ENCODE peak calls at places on chromosomes 7 and 10, in seven cellular contexts. One of them, this sample, is unnamed.

GRCh38 chr7:5695037-5695708 is 86.3 kb downstream of the RNF216 start:
- DNase-seq in stomach: no peak
- DNase-seq in SK-N-SH: no peak
- DNase-seq in transverse colon: peak; percentile 53
- DNase-seq in HL-60: peak; percentile 81
- DNase-seq in SK-N-MC: no peak
- DNase-seq in H1: no peak
- DNase-seq in this sample: no peak

GRCh38 chr10:112327678-112328077 is 44.5 kb downstream of the TECTB start:
- DNase-seq in SK-N-SH: no peak
- DNase-seq in stomach: no peak
- DNase-seq in transverse colon: no peak
- DNase-seq in SK-N-MC: no peak
- DNase-seq in H1: no peak
- DNase-seq in HL-60: no peak
- DNase-seq in this sample: no peak

GRCh38 chr10:47397256-47397655 is 13.2 kb upstream of the ZNF488 start:
- DNase-seq in HL-60: no peak
- DNase-seq in SK-N-SH: no peak
- DNase-seq in transverse colon: no peak
- DNase-seq in SK-N-MC: no peak
- DNase-seq in stomach: no peak
- DNase-seq in H1: no peak
- DNase-seq in this sample: no peak

GRCh38 chr7:128929201-128929808 is 8.4 kb upstream of the IRF5 start:
- DNase-seq in SK-N-MC: no peak
- DNase-seq in H1: no peak
- DNase-seq in stomach: no peak
- DNase-seq in SK-N-SH: no peak
- DNase-seq in transverse colon: no peak
- DNase-seq in HL-60: no peak
- DNase-seq in this sample: no peak

GRCh38 chr10:99656199-99657064 is 2.9 kb upstream of the ENTPD7 start:
- DNase-seq in SK-N-MC: no peak
- DNase-seq in H1: no peak
- DNase-seq in HL-60: peak; percentile 67
- DNase-seq in stomach: no peak
- DNase-seq in transverse colon: no peak
- DNase-seq in SK-N-SH: no peak
- DNase-seq in this sample: no peak

GRCh38 chr7:136677456-136678365 is 190.7 kb upstream of the CHRM2 start:
- DNase-seq in stomach: no peak
- DNase-seq in HL-60: peak; percentile 26
- DNase-seq in transverse colon: no peak
- DNase-seq in H1: no peak
- DNase-seq in SK-N-MC: peak; percentile 95
- DNase-seq in SK-N-SH: no peak
- DNase-seq in this sample: no peak

GRCh38 chr10:74593470-74593869 is 232.9 kb upstream of the KAT6B start:
- DNase-seq in transverse colon: no peak
- DNase-seq in stomach: no peak
- DNase-seq in SK-N-MC: no peak
- DNase-seq in HL-60: no peak
- DNase-seq in H1: no peak
- DNase-seq in SK-N-SH: no peak
- DNase-seq in this sample: no peak

GRCh38 chr7:17963281-17963680 is 23.0 kb upstream of the SNX13 start:
- DNase-seq in SK-N-SH: no peak
- DNase-seq in stomach: no peak
- DNase-seq in HL-60: no peak
- DNase-seq in transverse colon: no peak
- DNase-seq in SK-N-MC: no peak
- DNase-seq in H1: no peak
- DNase-seq in this sample: no peak

GRCh38 chr7:84364708-84365107 is 170.1 kb upstream of the SEMA3A start:
- DNase-seq in HL-60: no peak
- DNase-seq in stomach: no peak
- DNase-seq in H1: no peak
- DNase-seq in SK-N-MC: no peak
- DNase-seq in transverse colon: no peak
- DNase-seq in SK-N-SH: no peak
- DNase-seq in this sample: no peak

GRCh38 chr7:96837583-96837982 is 127.9 kb upstream of the SEM1 start:
- DNase-seq in SK-N-MC: no peak
- DNase-seq in transverse colon: no peak
- DNase-seq in HL-60: peak; percentile 26
- DNase-seq in stomach: no peak
- DNase-seq in H1: no peak
- DNase-seq in SK-N-SH: no peak
- DNase-seq in this sample: no peak

GRCh38 chr7:97731736-97732370 is at the start of gene TAC1:
- DNase-seq in SK-N-SH: peak; percentile 38
- DNase-seq in HL-60: no peak
- DNase-seq in SK-N-MC: no peak
- DNase-seq in transverse colon: no peak
- DNase-seq in H1: peak; percentile 76
- DNase-seq in stomach: no peak
- DNase-seq in this sample: no peak

GRCh38 chr10:89163265-89163995 is 43.7 kb downstream of the CH25H start:
- DNase-seq in H1: no peak
- DNase-seq in SK-N-SH: no peak
- DNase-seq in HL-60: peak; percentile 71
- DNase-seq in transverse colon: peak; percentile 41
- DNase-seq in SK-N-MC: no peak
- DNase-seq in stomach: peak; percentile 27
- DNase-seq in this sample: peak; percentile 22

GRCh38 chr7:20862554-20862953 is 75.9 kb upstream of the SP8 start:
- DNase-seq in H1: no peak
- DNase-seq in SK-N-MC: no peak
- DNase-seq in stomach: no peak
- DNase-seq in transverse colon: no peak
- DNase-seq in SK-N-SH: no peak
- DNase-seq in HL-60: no peak
- DNase-seq in this sample: no peak

GRCh38 chr7:106420741-106421140 is 136.0 kb upstream of the NAMPT start:
- DNase-seq in HL-60: peak; percentile 56
- DNase-seq in stomach: no peak
- DNase-seq in SK-N-SH: no peak
- DNase-seq in H1: no peak
- DNase-seq in SK-N-MC: no peak
- DNase-seq in transverse colon: no peak
- DNase-seq in this sample: no peak

GRCh38 chr7:44533301-44534055 is 7.7 kb downstream of the NPC1L1 start:
- DNase-seq in SK-N-SH: peak; percentile 34
- DNase-seq in H1: no peak
- DNase-seq in stomach: peak; percentile 20
- DNase-seq in SK-N-MC: no peak
- DNase-seq in transverse colon: no peak
- DNase-seq in HL-60: no peak
- DNase-seq in this sample: no peak

GRCh38 chr10:79136227-79137005 is 67.7 kb downstream of the ZMIZ1 start:
- DNase-seq in H1: no peak
- DNase-seq in stomach: no peak
- DNase-seq in SK-N-MC: no peak
- DNase-seq in HL-60: no peak
- DNase-seq in transverse colon: no peak
- DNase-seq in SK-N-SH: no peak
- DNase-seq in this sample: no peak

GRCh38 chr10:105769248-105770184 is 1128.4 kb downstream of the SORCS3 start:
- DNase-seq in H1: no peak
- DNase-seq in transverse colon: no peak
- DNase-seq in HL-60: no peak
- DNase-seq in SK-N-SH: no peak
- DNase-seq in SK-N-MC: no peak
- DNase-seq in stomach: no peak
- DNase-seq in this sample: no peak

GRCh38 chr10:43683451-43684197 is 34.9 kb upstream of the ZNF32 start:
- DNase-seq in HL-60: no peak
- DNase-seq in transverse colon: no peak
- DNase-seq in stomach: no peak
- DNase-seq in SK-N-MC: no peak
- DNase-seq in SK-N-SH: peak; percentile 58
- DNase-seq in H1: peak; percentile 72
- DNase-seq in this sample: no peak

GRCh38 chr7:151777511-151777880 is 99.4 kb downstream of the PRKAG2 start:
- DNase-seq in stomach: no peak
- DNase-seq in transverse colon: no peak
- DNase-seq in HL-60: no peak
- DNase-seq in H1: no peak
- DNase-seq in SK-N-SH: no peak
- DNase-seq in SK-N-MC: no peak
- DNase-seq in this sample: no peak

GRCh38 chr7:128148676-128149075 is 92.4 kb upstream of the LEP start:
- DNase-seq in HL-60: no peak
- DNase-seq in SK-N-MC: no peak
- DNase-seq in H1: no peak
- DNase-seq in SK-N-SH: no peak
- DNase-seq in transverse colon: no peak
- DNase-seq in stomach: no peak
- DNase-seq in this sample: no peak

GRCh38 chr10:63773106-63773505 is 251.9 kb downstream of the REEP3 start:
- DNase-seq in HL-60: no peak
- DNase-seq in SK-N-SH: no peak
- DNase-seq in transverse colon: no peak
- DNase-seq in H1: no peak
- DNase-seq in stomach: no peak
- DNase-seq in SK-N-MC: no peak
- DNase-seq in this sample: no peak

GRCh38 chr7:40885503-40885902 is 750.7 kb downstream of the SUGCT start:
- DNase-seq in SK-N-SH: no peak
- DNase-seq in H1: no peak
- DNase-seq in transverse colon: no peak
- DNase-seq in HL-60: no peak
- DNase-seq in SK-N-MC: no peak
- DNase-seq in stomach: no peak
- DNase-seq in this sample: no peak

GRCh38 chr10:90969947-90970673 is 49.2 kb upstream of the ANKRD1 start:
- DNase-seq in H1: peak; percentile 48
- DNase-seq in transverse colon: no peak
- DNase-seq in SK-N-SH: no peak
- DNase-seq in HL-60: no peak
- DNase-seq in SK-N-MC: no peak
- DNase-seq in stomach: no peak
- DNase-seq in this sample: no peak
- TF ChIP-seq POLR2AphosphoS5 in H1: no peak
- TF ChIP-seq POLR2AphosphoS5 in transverse colon: no peak
- TF ChIP-seq POLR2AphosphoS5 in SK-N-SH: no peak
- TF ChIP-seq POLR2AphosphoS5 in HL-60: no peak
- TF ChIP-seq POLR2AphosphoS5 in SK-N-MC: no peak
- TF ChIP-seq POLR2AphosphoS5 in stomach: no peak
- TF ChIP-seq POLR2AphosphoS5 in this sample: no peak

GRCh38 chr10:128125944-128126764 is at the start of gene MKI67:
- DNase-seq in H1: peak; percentile 84
- DNase-seq in HL-60: peak; percentile 94
- DNase-seq in SK-N-MC: peak; percentile 22
- DNase-seq in transverse colon: peak; percentile 91
- DNase-seq in stomach: peak; percentile 84
- DNase-seq in SK-N-SH: peak; percentile 97
- DNase-seq in this sample: peak; percentile 79

GRCh38 chr10:128125416-128125943 is 743 bp downstream of the MKI67 start:
- DNase-seq in transverse colon: peak; percentile 40
- DNase-seq in stomach: no peak
- DNase-seq in SK-N-MC: no peak
- DNase-seq in H1: no peak
- DNase-seq in SK-N-SH: peak; percentile 28
- DNase-seq in HL-60: peak; percentile 26
- DNase-seq in this sample: no peak

GRCh38 chr10:128123853-128124252 is 2.4 kb downstream of the MKI67 start:
- DNase-seq in SK-N-SH: no peak
- DNase-seq in SK-N-MC: no peak
- DNase-seq in HL-60: no peak
- DNase-seq in transverse colon: no peak
- DNase-seq in H1: no peak
- DNase-seq in stomach: no peak
- DNase-seq in this sample: no peak

GRCh38 chr10:128121750-128122412 is 4.3 kb downstream of the MKI67 start:
- DNase-seq in SK-N-MC: no peak
- DNase-seq in SK-N-SH: no peak
- DNase-seq in H1: no peak
- DNase-seq in transverse colon: no peak
- DNase-seq in HL-60: no peak
- DNase-seq in stomach: no peak
- DNase-seq in this sample: no peak

DNA sequence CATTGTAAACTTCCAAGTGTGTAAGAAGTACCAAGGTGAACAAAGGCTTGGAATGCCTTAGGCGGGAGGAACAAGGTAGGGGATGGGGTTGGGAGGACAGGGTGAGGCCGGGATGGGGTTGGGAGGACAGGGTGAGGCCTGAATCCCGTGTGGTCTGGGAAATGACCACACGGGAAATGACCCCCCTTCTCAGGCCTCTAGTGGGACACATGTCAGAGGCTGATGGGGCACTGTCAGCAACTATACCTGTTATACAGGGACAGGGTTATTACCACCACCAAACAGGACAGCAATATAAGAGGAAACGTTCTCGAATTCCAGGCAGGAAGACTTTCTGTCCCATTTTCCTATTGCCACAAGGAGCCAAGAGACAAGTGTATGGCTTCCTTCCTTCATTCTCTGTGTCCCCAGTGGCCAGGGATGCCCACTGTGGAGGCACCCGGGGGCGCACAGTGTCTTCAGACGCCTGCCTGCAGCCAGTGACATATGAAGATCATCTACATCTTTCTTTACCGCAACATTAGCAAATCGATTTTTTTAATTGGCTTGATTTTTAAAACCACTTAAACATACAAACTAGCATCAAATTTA is 1.3 kb downstream of the MKI67 start:
- DNase-seq in SK-N-MC: no peak
- DNase-seq in transverse colon: peak; percentile 11
- DNase-seq in H1: no peak
- DNase-seq in SK-N-SH: peak; percentile 46
- DNase-seq in stomach: no peak
- DNase-seq in HL-60: no peak
- DNase-seq in this sample: no peak
- H3K4me3 ChIP-seq in SK-N-MC: peak overlapping the region; percentile 82
- H3K4me3 ChIP-seq in transverse colon: peak overlapping the region; percentile 62
- H3K4me3 ChIP-seq in H1: peak overlapping the region; percentile 82
- H3K4me3 ChIP-seq in SK-N-SH: peak overlapping the region; percentile 77
- H3K4me3 ChIP-seq in stomach: peak overlapping the region; percentile 93
- H3K4me3 ChIP-seq in HL-60: peak overlapping the region; percentile 90
- H3K4me3 ChIP-seq in this sample: no peak overlapping the region

GRCh38 chr7:70696139-70696782 is 435.7 kb upstream of the GALNT17 start:
- DNase-seq in H1: no peak
- DNase-seq in transverse colon: no peak
- DNase-seq in SK-N-MC: no peak
- DNase-seq in HL-60: no peak
- DNase-seq in SK-N-SH: peak; percentile 44
- DNase-seq in stomach: no peak
- DNase-seq in this sample: no peak
- TF ChIP-seq POLR2AphosphoS5 in H1: no peak
- TF ChIP-seq POLR2AphosphoS5 in transverse colon: no peak
- TF ChIP-seq POLR2AphosphoS5 in SK-N-MC: no peak
- TF ChIP-seq POLR2AphosphoS5 in HL-60: no peak
- TF ChIP-seq POLR2AphosphoS5 in SK-N-SH: no peak
- TF ChIP-seq POLR2AphosphoS5 in stomach: no peak
- TF ChIP-seq POLR2AphosphoS5 in this sample: no peak

DNA sequence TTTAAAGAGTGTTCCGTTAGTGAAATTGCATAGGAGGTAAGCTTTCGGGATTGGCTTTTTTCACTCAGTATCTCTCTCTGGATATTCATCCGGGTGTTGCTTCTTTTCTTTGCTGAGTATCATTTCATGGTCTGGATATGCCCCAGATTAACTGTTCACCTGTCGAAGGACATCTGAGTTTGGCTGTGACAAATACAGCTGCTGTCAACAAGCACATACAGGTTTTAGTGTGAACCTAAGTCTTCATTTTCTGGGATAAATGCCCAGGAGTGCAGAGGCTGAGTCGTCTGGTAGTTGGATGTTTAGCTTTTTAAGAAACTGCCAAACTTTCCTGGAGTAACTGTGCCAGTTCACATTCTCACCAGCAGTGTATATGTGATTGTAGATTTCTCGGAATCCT is 5.6 kb downstream of the DOCK1 start:
- DNase-seq in SK-N-SH: no peak
- DNase-seq in H1: no peak
- DNase-seq in stomach: no peak
- DNase-seq in SK-N-MC: no peak
- DNase-seq in transverse colon: no peak
- DNase-seq in HL-60: no peak
- DNase-seq in this sample: no peak
- H3K4me3 ChIP-seq in SK-N-SH: no peak overlapping the region
- H3K4me3 ChIP-seq in H1: no peak overlapping the region
- H3K4me3 ChIP-seq in stomach: no peak overlapping the region
- H3K4me3 ChIP-seq in SK-N-MC: no peak overlapping the region
- H3K4me3 ChIP-seq in transverse colon: no peak overlapping the region
- H3K4me3 ChIP-seq in HL-60: no peak overlapping the region
- H3K4me3 ChIP-seq in this sample: no peak overlapping the region

This sample was measured in breast epithelium.